ENCODE peak calls at places on chromosomes 12 and 14, in nine cellular contexts. X is NCI-H748 treated with DMSO at 0.1 percent for 48 hours; V is AG09319; C is lower leg skin; I is NCI-H1092; T is NCI-H82; F is activated CD8-positive, alpha-beta memory T cell treated with anti-CD3 and anti-CD28 coated beads for 1 hour; O is AG04449; U is OCI-LY7. Q is an unnamed sample.

GRCh38 chr14:73269729-73270651 is 32.7 kb downstream of the PAPLN start:
- DNase-seq in F (no peak), I (no peak), U (peak), O (no peak), C (no peak), T (peak), X (no peak), V (no peak), Q (no peak)

GRCh38 chr12:99200711-99201384 is 446.7 kb upstream of the GARIN6 start:
- DNase-seq in U (no peak), O (no peak), T (no peak), C (no peak), V (no peak), X (no peak), F (no peak), I (no peak), Q (no peak)

GRCh38 chr14:61196034-61196433 is 85.1 kb downstream of the TMEM30B start:
- DNase-seq in C (no peak), T (no peak), O (no peak), I (no peak), V (no peak), X (no peak), F (no peak), U (no peak), Q (no peak)

GRCh38 chr12:108570743-108571603 is 8.6 kb downstream of the ISCU start:
- DNase-seq in C (no peak), X (no peak), V (peak), U (peak), I (no peak), T (peak), O (no peak), F (no peak), Q (no peak)

GRCh38 chr12:118611295-118611694 is 234.9 kb downstream of the SUDS3 start:
- DNase-seq in X (peak), C (no peak), V (no peak), T (no peak), O (no peak), I (no peak), F (no peak), U (no peak), Q (no peak)

GRCh38 chr12:86660488-86661171 is 404.4 kb upstream of the MGAT4C start:
- DNase-seq in T (no peak), I (no peak), F (no peak), O (peak), C (no peak), U (no peak), X (no peak), V (no peak), Q (no peak)

GRCh38 chr12:10722502-10722904 is 620 bp downstream of the YBX3 start:
- DNase-seq in I (no peak), X (no peak), O (no peak), U (peak), C (no peak), V (no peak), T (peak), F (peak), Q (peak)

GRCh38 chr12:15522574-15523187 is 200.4 kb downstream of the PTPRO start:
- DNase-seq in U (peak), V (no peak), C (no peak), I (peak), X (peak), O (no peak), F (no peak), T (peak), Q (peak)

GRCh38 chr14:21653331-21653885 is at the start of gene OR4E2:
- DNase-seq in X (no peak), O (no peak), U (no peak), I (no peak), T (no peak), V (no peak), F (no peak), C (no peak), Q (no peak)